ENCODE peak calls at places on chromosomes 7 and 10, in five cellular contexts. E, W, S, L and J are unnamed samples.

GRCh38 chr10:61464461-61465215 is 11.5 kb upstream of the TMEM26 start:
- DNase-seq in E (peak; percentile 88), W (no peak), S (no peak), L (no peak), J (peak; percentile 75)

GRCh38 chr7:106485031-106485551 is 175.9 kb downstream of the CCDC71L start:
- DNase-seq in E (peak; percentile 91), W (no peak), S (no peak), L (no peak), J (peak; percentile 93)

GRCh38 chr10:73218466-73219191 is 28.4 kb downstream of the DNAJC9 start:
- DNase-seq in E (peak; percentile 28), W (no peak), S (no peak), L (no peak), J (peak; percentile 40)

GRCh38 chr10:17624996-17625395 is 7.8 kb upstream of the HACD1 start:
- DNase-seq in E (no peak), W (no peak), S (no peak), L (no peak), J (no peak)

GRCh38 chr10:97332586-97333350 is 1.8 kb downstream of the FRAT2 start:
- DNase-seq in E (peak; percentile 87), W (peak; percentile 55), S (no peak), L (peak; percentile 33), J (peak; percentile 92)

GRCh38 chr7:51062222-51062987 is 254.2 kb downstream of the COBL start:
- DNase-seq in E (no peak), W (no peak), S (no peak), L (no peak), J (peak; percentile 19)

GRCh38 chr10:12382956-12383531 is 33.7 kb downstream of the CAMK1D start:
- DNase-seq in E (no peak), W (no peak), S (no peak), L (no peak), J (no peak)

GRCh38 chr10:28761084-28761875 is 84.0 kb downstream of the BAMBI start:
- DNase-seq in E (no peak), W (no peak), S (no peak), L (no peak), J (no peak)

GRCh38 chr7:82428186-82428961 is 15.2 kb downstream of the CACNA2D1 start:
- DNase-seq in E (peak; percentile 91), W (no peak), S (no peak), L (no peak), J (peak; percentile 83)

GRCh38 chr7:140262242-140262903 is 85.6 kb upstream of the KDM7A start:
- DNase-seq in E (no peak), W (no peak), S (no peak), L (no peak), J (no peak)

GRCh38 chr7:37899712-37900247 is 16.8 kb downstream of the SFRP4 start:
- DNase-seq in E (no peak), W (no peak), S (no peak), L (no peak), J (no peak)

DNA sequence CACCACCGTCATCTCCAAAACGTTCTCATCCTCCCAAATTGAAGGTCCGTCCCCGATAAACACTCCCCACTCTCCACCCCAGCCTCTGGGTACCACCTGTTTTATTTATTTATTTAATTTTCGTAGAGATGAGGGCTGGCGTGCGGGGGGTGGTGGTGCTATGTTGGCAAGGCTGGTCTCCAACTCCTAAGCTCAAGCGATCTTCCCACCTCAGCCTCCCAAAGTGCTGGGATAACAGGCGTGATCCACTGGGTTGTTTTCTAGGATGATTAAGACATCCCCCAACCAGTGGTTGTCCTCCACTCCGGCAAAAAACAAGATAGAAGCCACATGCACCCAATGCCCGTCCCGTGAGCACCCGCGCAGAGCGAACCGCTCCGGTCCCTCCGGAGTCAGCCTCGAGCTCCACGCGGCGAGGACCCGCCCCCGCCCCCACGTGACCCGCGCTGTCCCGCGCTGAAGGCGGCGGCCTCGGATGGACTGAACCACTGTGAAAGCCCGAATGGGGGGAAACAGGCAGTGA is 916 bp upstream of the EIF3B start:
- DNase-seq in E (peak; percentile 86), W (peak; percentile 88), S (no peak), L (no peak), J (peak; percentile 92)
- H3K14ac ChIP-seq in E (peak overlapping the region; percentile 99), W (peak overlapping the region; percentile 99), S (no peak overlapping the region), L (no peak overlapping the region), J (no peak overlapping the region)

GRCh38 chr10:82883588-82883987 is 1008.6 kb downstream of the NRG3 start:
- DNase-seq in E (no peak), W (no peak), S (no peak), L (no peak), J (no peak)

GRCh38 chr10:82889703-82890102 is 1014.7 kb downstream of the NRG3 start:
- DNase-seq in E (no peak), W (no peak), S (no peak), L (no peak), J (no peak)

GRCh38 chr10:82887488-82887887 is 1012.5 kb downstream of the NRG3 start:
- DNase-seq in E (no peak), W (no peak), S (no peak), L (no peak), J (no peak)

GRCh38 chr10:82890573-82890972 is 1015.6 kb downstream of the NRG3 start:
- DNase-seq in E (no peak), W (no peak), S (no peak), L (no peak), J (no peak)

GRCh38 chr10:82888809-82889455 is 1013.9 kb downstream of the NRG3 start:
- DNase-seq in E (no peak), W (peak; percentile 57), S (peak; percentile 60), L (peak; percentile 5), J (no peak)
- H2BK15ac ChIP-seq in E (no peak overlapping the region), W (no peak overlapping the region), S (no peak overlapping the region), L (no peak overlapping the region), J (no peak overlapping the region)

GRCh38 chr7:157139142-157140117 is 704 bp downstream of the UBE3C start:
- DNase-seq in E (peak; percentile 38), W (no peak), S (no peak), L (peak; percentile 15), J (peak; percentile 58)
- H3K14ac ChIP-seq in E (peak overlapping the region; percentile 24), W (peak overlapping the region; percentile 59), S (peak overlapping the region; percentile 12), L (no peak overlapping the region), J (no peak overlapping the region)

GRCh38 chr7:69088185-69088584 is 510.1 kb upstream of the AUTS2 start:
- DNase-seq in E (no peak), W (no peak), S (no peak), L (no peak), J (no peak)
- H2BK15ac ChIP-seq in E (no peak overlapping the region), W (no peak overlapping the region), S (no peak overlapping the region), L (no peak overlapping the region), J (no peak overlapping the region)

DNA sequence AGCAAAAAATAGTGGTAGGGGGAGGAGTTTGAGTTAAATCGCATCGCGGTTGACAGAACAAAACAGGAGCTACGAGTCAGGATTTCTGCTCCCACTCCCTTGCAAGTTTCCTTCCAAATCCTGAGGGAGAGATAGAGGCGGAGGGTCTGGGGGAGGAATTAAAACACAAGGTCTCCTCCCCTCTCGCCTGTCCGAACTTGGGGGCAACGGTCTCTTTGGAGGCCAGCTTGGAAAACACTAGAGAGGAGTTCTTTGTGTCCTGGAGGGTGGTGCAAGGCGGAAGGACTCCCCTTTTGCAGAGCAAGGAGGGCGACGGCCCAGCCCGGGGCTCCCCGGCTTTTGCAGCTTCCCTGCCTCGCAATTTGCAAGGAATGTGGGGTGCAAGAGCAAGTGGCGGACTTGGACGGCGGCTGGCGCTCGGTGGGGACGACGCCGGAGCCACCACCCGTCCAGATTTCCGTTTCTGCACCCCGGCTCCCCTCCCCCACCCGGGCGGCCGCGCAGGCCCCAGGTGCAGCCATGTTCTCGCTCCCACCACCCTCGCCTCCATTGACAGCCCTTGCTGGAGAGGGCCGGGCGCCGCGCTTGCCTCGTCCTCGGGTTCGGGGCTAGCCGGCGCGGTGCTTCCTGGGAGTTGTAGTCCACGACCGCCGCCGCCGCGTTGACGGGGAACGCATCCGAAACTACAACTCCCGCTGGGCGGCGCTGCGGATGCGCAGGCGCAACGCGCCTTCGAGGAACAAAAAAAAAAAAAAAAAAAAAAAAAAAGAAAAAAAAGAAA is 417 bp upstream of the GTF2I start:
- DNase-seq in E (peak; percentile 95), W (peak; percentile 98), S (peak; percentile 99), L (peak; percentile 98), J (peak; percentile 96)
- H3K14ac ChIP-seq in E (peak overlapping the region; percentile 99), W (peak overlapping the region; percentile 52), S (no peak overlapping the region), L (no peak overlapping the region), J (no peak overlapping the region)

GRCh38 chr10:8036521-8037198 is 17.8 kb upstream of the GATA3 start:
- DNase-seq in E (no peak), W (no peak), S (peak; percentile 51), L (no peak), J (no peak)
- H2BK15ac ChIP-seq in E (no peak overlapping the region), W (no peak overlapping the region), S (no peak overlapping the region), L (no peak overlapping the region), J (no peak overlapping the region)

GRCh38 chr10:128268015-128268722 is 141.9 kb upstream of the MKI67 start:
- DNase-seq in E (no peak), W (peak; percentile 89), S (peak; percentile 85), L (peak; percentile 70), J (peak; percentile 3)

GRCh38 chr10:128265596-128265995 is 139.4 kb upstream of the MKI67 start:
- DNase-seq in E (no peak), W (no peak), S (no peak), L (no peak), J (no peak)

GRCh38 chr10:128263891-128264688 is 137.9 kb upstream of the MKI67 start:
- DNase-seq in E (peak; percentile 25), W (peak; percentile 77), S (peak; percentile 80), L (peak; percentile 56), J (peak; percentile 38)

DNA sequence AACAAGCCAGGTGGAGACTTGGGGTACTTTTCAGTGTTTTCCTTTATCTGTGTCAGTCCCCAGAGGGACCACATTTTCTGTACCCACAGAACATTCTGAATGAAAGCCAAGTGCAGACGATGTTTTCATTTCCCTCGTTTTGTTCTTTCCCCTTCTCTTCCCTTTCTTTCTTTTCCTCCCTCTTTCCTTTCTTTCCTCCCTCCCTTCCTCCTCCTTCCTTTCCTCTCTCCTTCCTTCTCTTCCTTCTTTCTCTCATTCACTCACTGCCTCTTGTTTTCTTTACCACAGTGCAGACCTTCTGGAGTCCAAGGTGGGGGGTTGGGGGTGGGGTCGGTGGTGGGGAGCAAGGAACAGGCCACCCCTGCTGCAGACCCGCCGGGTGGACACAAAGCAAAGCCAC is 141.4 kb upstream of the MKI67 start:
- DNase-seq in E (no peak), W (no peak), S (no peak), L (no peak), J (no peak)
- H3K14ac ChIP-seq in E (no peak overlapping the region), W (no peak overlapping the region), S (no peak overlapping the region), L (no peak overlapping the region), J (no peak overlapping the region)

GRCh38 chr7:94296886-94297285 is 97.8 kb upstream of the COL1A2 start:
- DNase-seq in E (no peak), W (no peak), S (no peak), L (no peak), J (no peak)
- H2BK15ac ChIP-seq in E (peak overlapping the region; percentile 97), W (no peak overlapping the region), S (no peak overlapping the region), L (no peak overlapping the region), J (no peak overlapping the region)

DNA sequence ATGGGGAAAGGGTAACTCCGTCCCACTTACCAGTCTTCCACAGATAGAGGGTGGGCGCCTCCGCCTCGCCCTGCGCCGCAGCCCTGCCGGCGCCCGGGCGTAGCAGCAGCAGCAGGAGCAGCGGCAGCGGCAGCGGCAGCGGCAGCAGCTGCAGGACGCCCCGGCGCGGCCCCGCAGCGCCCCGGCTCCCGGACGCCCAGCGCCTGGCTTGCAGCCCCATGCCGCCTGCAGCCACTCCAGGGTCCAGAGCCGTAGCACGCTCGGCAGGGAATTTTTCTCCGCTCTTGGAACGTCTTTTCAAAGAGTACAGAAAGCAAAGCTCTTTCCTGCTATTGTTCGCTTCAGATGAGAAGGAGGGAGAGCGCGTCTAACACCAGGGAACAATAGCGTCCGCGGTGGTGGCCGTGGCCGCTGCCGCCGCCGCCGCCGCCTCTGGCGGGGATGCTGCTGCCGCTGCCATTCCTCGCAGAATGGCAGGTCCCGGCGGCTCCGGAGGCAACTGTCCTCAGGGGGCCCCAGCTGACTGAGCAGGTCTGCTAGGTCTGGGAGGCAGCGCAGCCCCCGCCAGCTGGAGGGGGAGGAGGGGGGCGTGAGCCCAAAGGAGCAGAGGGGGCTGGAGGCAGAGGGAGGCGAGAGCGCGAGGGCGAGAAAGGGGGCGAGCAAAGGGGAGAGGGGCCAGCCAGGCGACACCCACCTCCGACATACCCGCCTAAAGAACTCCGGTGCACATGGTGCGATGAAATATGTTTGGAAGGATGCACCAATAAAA is at the start of gene THSD7A:
- DNase-seq in E (peak; percentile 13), W (peak; percentile 66), S (peak; percentile 79), L (peak; percentile 63), J (peak; percentile 64)
- H3K14ac ChIP-seq in E (no peak within 1 kb of the TSS), W (no peak within 1 kb of the TSS), S (no peak within 1 kb of the TSS), L (peak within 1 kb of the TSS; percentile 94), J (peak within 1 kb of the TSS; percentile 60)